ENCODE peak calls at places on chromosome 4, in six cellular contexts. One of them, this sample, is unnamed.

GRCh38 chr4:38145033-38145673 is 185.0 kb downstream of the PTTG2 start:
- DNase-seq in EH: no peak
- DNase-seq in occipital lobe: no peak
- DNase-seq in COR-L47: no peak
- DNase-seq in right lobe of liver: no peak
- DNase-seq in CD8-positive, alpha-beta memory T cell: no peak
- DNase-seq in this sample: no peak

GRCh38 chr4:177574446-177574845 is 132.2 kb upstream of the AGA start:
- DNase-seq in EH: peak; percentile 49
- DNase-seq in occipital lobe: no peak
- DNase-seq in COR-L47: no peak
- DNase-seq in right lobe of liver: no peak
- DNase-seq in CD8-positive, alpha-beta memory T cell: no peak
- DNase-seq in this sample: peak; percentile 14

GRCh38 chr4:150389896-150390530 is 191.9 kb upstream of the MAB21L2 start:
- DNase-seq in EH: no peak
- DNase-seq in occipital lobe: no peak
- DNase-seq in COR-L47: no peak
- DNase-seq in right lobe of liver: no peak
- DNase-seq in CD8-positive, alpha-beta memory T cell: no peak
- DNase-seq in this sample: no peak

GRCh38 chr4:122666527-122667245 is 45.8 kb upstream of the IL21 start:
- DNase-seq in EH: peak; percentile 95
- DNase-seq in occipital lobe: no peak
- DNase-seq in COR-L47: no peak
- DNase-seq in right lobe of liver: no peak
- DNase-seq in CD8-positive, alpha-beta memory T cell: no peak
- DNase-seq in this sample: peak; percentile 86

GRCh38 chr4:87079967-87080366 is 140.5 kb downstream of the KLHL8 start:
- DNase-seq in EH: no peak
- DNase-seq in occipital lobe: no peak
- DNase-seq in COR-L47: no peak
- DNase-seq in right lobe of liver: no peak
- DNase-seq in CD8-positive, alpha-beta memory T cell: no peak
- DNase-seq in this sample: no peak

GRCh38 chr4:107987916-107988762 is 1.6 kb upstream of the HADH start:
- DNase-seq in EH: no peak
- DNase-seq in occipital lobe: no peak
- DNase-seq in COR-L47: no peak
- DNase-seq in right lobe of liver: no peak
- DNase-seq in CD8-positive, alpha-beta memory T cell: no peak
- DNase-seq in this sample: no peak

GRCh38 chr4:8702020-8702495 is 109.5 kb downstream of the CPZ start:
- DNase-seq in EH: no peak
- DNase-seq in occipital lobe: no peak
- DNase-seq in COR-L47: no peak
- DNase-seq in right lobe of liver: peak; percentile 5
- DNase-seq in CD8-positive, alpha-beta memory T cell: no peak
- DNase-seq in this sample: no peak

GRCh38 chr4:106497271-106497670 is 128.7 kb upstream of the GIMD1 start:
- DNase-seq in EH: peak; percentile 12
- DNase-seq in occipital lobe: no peak
- DNase-seq in COR-L47: no peak
- DNase-seq in right lobe of liver: no peak
- DNase-seq in CD8-positive, alpha-beta memory T cell: no peak
- DNase-seq in this sample: no peak

GRCh38 chr4:183987987-183988392 is 82.9 kb downstream of the STOX2 start:
- DNase-seq in EH: peak; percentile 71
- DNase-seq in occipital lobe: peak; percentile 80
- DNase-seq in COR-L47: peak; percentile 51
- DNase-seq in right lobe of liver: no peak
- DNase-seq in CD8-positive, alpha-beta memory T cell: no peak
- DNase-seq in this sample: peak; percentile 60

GRCh38 chr4:183118141-183118540 is 19.1 kb downstream of the WWC2 start:
- DNase-seq in EH: no peak
- DNase-seq in occipital lobe: no peak
- DNase-seq in COR-L47: no peak
- DNase-seq in right lobe of liver: no peak
- DNase-seq in CD8-positive, alpha-beta memory T cell: no peak
- DNase-seq in this sample: no peak